ENCODE peak calls at places on chromosomes 1 and 21, in five cellular contexts. L is omental fat pad, N is SK-N-SH treated with all-trans-retinoic acid at 6 μM for 48 hours, J is left ventricle myocardium superior, A is esophagus mucosa. T is an unnamed sample.
A peak's percentile ranks its signal among the peaks of the same experiment; 100 is the strongest.

GRCh38 chr21:43585924-43586411 is 73.3 kb downstream of the HSF2BP start:
- ATAC-seq in L (peak; percentile 95), N (peak; percentile 99), J (peak; percentile 99), A (peak; percentile 81), T (no peak)

GRCh38 chr1:193285626-193286025 is 99.2 kb upstream of the B3GALT2 start:
- ATAC-seq in L (no peak), N (no peak), J (no peak), A (no peak), T (no peak)

GRCh38 chr1:23650344-23650990 is 41.1 kb upstream of the RPL11 start:
- ATAC-seq in L (no peak), N (no peak), J (peak; percentile 90), A (no peak), T (no peak)

GRCh38 chr1:170583186-170583585 is 51.2 kb downstream of the GORAB start:
- ATAC-seq in L (no peak), N (no peak), J (no peak), A (no peak), T (no peak)

GRCh38 chr1:89484097-89485038 is 40.3 kb upstream of the LRRC8B start:
- ATAC-seq in L (no peak), N (no peak), J (no peak), A (no peak), T (peak; percentile 64)

GRCh38 chr1:183484254-183484653 is 12.0 kb downstream of the SMG7 start:
- ATAC-seq in L (no peak), N (no peak), J (no peak), A (no peak), T (no peak)

GRCh38 chr21:44299085-44299457 is 782 bp upstream of the PFKL start:
- ATAC-seq in L (no peak), N (no peak), J (no peak), A (no peak), T (no peak)

GRCh38 chr1:69090752-69091151 is 477.0 kb upstream of the LRRC7 start:
- ATAC-seq in L (no peak), N (no peak), J (no peak), A (no peak), T (no peak)

GRCh38 chr21:14114251-14114650 is 96.5 kb downstream of the LIPI start:
- ATAC-seq in L (no peak), N (no peak), J (no peak), A (peak; percentile 80), T (no peak)

GRCh38 chr1:109996476-109996875 is 11.9 kb downstream of the AHCYL1 start:
- ATAC-seq in L (no peak), N (no peak), J (no peak), A (no peak), T (no peak)

GRCh38 chr21:27275294-27275927 is 308.5 kb upstream of the ADAMTS5 start:
- ATAC-seq in L (peak; percentile 59), N (peak; percentile 92), J (peak; percentile 60), A (no peak), T (no peak)

GRCh38 chr1:59232209-59232608 is 64.7 kb upstream of the FGGY start:
- ATAC-seq in L (no peak), N (no peak), J (no peak), A (no peak), T (no peak)

GRCh38 chr1:81775510-81775909 is 25.2 kb upstream of the ADGRL2 start:
- ATAC-seq in L (no peak), N (no peak), J (no peak), A (no peak), T (no peak)

GRCh38 chr1:218156602-218157001 is 128.5 kb upstream of the RRP15 start:
- ATAC-seq in L (no peak), N (no peak), J (peak; percentile 67), A (no peak), T (no peak)

GRCh38 chr1:179925906-179926305 is 28.7 kb upstream of the CEP350 start:
- ATAC-seq in L (no peak), N (no peak), J (no peak), A (peak; percentile 58), T (no peak)

GRCh38 chr1:244395965-244396364 is 55.7 kb downstream of the ADSS2 start:
- ATAC-seq in L (no peak), N (peak; percentile 7), J (no peak), A (peak; percentile 79), T (peak; percentile 35)

GRCh38 chr1:168482106-168482505 is 61.7 kb downstream of the XCL2 start:
- ATAC-seq in L (no peak), N (peak; percentile 16), J (no peak), A (no peak), T (no peak)

GRCh38 chr1:204813522-204813921 is 57.1 kb upstream of the NFASC start:
- ATAC-seq in L (no peak), N (no peak), J (no peak), A (no peak), T (no peak)

T was measured in activated T-helper 17 cell treated with anti-CD3 and anti-CD28 coated beads, Interleukin-2, amount 50 U/mL, for 72 hours.